ENCODE peak calls at places on chromosomes 7 and 10, in ten cellular contexts. O, Q, C, P, F, A, B, S, N and Y are unnamed samples.
A peak's percentile ranks its signal among the peaks of the same experiment; 100 is the strongest.

GRCh38 chr7:148623586-148624282 is 33.2 kb downstream of the C7orf33 start:
- DNase-seq in P (peak; percentile 53), O (no peak), B (peak; percentile 5), A (no peak), S (no peak), C (no peak), Q (no peak), N (no peak), F (no peak), Y (no peak)

GRCh38 chr10:47380341-47381215 is 3.5 kb downstream of the ZNF488 start:
- DNase-seq in N (no peak), Q (no peak), O (no peak), S (no peak), B (no peak), P (no peak), F (no peak), A (peak; percentile 7), C (no peak), Y (no peak)

GRCh38 chr10:81696609-81697388 is 178.2 kb upstream of the NRG3 start:
- DNase-seq in B (no peak), C (no peak), A (no peak), F (no peak), O (no peak), N (no peak), P (no peak), S (no peak), Q (no peak), Y (no peak)

GRCh38 chr7:35253182-35253679 is 669 bp downstream of the TBX20 start:
- DNase-seq in N (no peak), P (no peak), A (peak; percentile 84), Q (no peak), C (no peak), S (no peak), B (no peak), F (no peak), O (no peak), Y (no peak)

GRCh38 chr10:784377-784758 is 94.9 kb upstream of the DIP2C start:
- DNase-seq in A (no peak), B (no peak), O (no peak), C (peak; percentile 62), S (no peak), F (no peak), P (no peak), N (no peak), Q (no peak), Y (no peak)

GRCh38 chr10:71078454-71079145 is 133.8 kb upstream of the UNC5B start:
- DNase-seq in N (no peak), O (no peak), A (no peak), B (no peak), Q (no peak), S (no peak), P (no peak), C (no peak), F (no peak), Y (peak; percentile 2)

GRCh38 chr10:77163670-77164348 is 473.8 kb downstream of the KCNMA1 start:
- DNase-seq in F (peak; percentile 36), N (peak; percentile 86), O (no peak), C (no peak), S (no peak), A (peak; percentile 22), P (peak; percentile 99), Q (no peak), B (peak; percentile 99), Y (no peak)

GRCh38 chr10:70835895-70836294 is 20.1 kb downstream of the SGPL1 start:
- DNase-seq in F (no peak), C (no peak), O (no peak), P (peak; percentile 75), B (peak; percentile 61), S (no peak), A (no peak), Q (no peak), N (no peak), Y (peak; percentile 8)

GRCh38 chr10:119521443-119522204 is 20.9 kb downstream of the RGS10 start:
- DNase-seq in F (no peak), S (no peak), B (peak; percentile 92), N (peak; percentile 58), O (no peak), A (no peak), Q (no peak), P (peak; percentile 89), C (no peak), Y (no peak)
- H3K27ac ChIP-seq in F (no peak overlapping the region), S (no peak overlapping the region), B (peak overlapping the region; percentile 67), N (peak overlapping the region; percentile 70), O (no peak overlapping the region), A (peak overlapping the region; percentile 50), Q (no peak overlapping the region), P (peak overlapping the region; percentile 36), C (no peak overlapping the region), Y (no peak overlapping the region)

GRCh38 chr7:85014936-85015335 is 171.9 kb downstream of the SEMA3D start:
- DNase-seq in Q (no peak), F (no peak), C (no peak), N (no peak), P (no peak), A (no peak), B (no peak), S (no peak), O (no peak), Y (no peak)

GRCh38 chr7:85004402-85004801 is 182.5 kb downstream of the SEMA3D start:
- DNase-seq in O (no peak), S (no peak), F (no peak), Q (no peak), N (no peak), P (peak; percentile 52), B (peak; percentile 29), C (no peak), A (no peak), Y (no peak)

GRCh38 chr7:85006754-85007153 is 180.1 kb downstream of the SEMA3D start:
- DNase-seq in O (no peak), B (no peak), F (no peak), Q (no peak), C (no peak), A (no peak), S (no peak), N (no peak), P (no peak), Y (no peak)

DNA sequence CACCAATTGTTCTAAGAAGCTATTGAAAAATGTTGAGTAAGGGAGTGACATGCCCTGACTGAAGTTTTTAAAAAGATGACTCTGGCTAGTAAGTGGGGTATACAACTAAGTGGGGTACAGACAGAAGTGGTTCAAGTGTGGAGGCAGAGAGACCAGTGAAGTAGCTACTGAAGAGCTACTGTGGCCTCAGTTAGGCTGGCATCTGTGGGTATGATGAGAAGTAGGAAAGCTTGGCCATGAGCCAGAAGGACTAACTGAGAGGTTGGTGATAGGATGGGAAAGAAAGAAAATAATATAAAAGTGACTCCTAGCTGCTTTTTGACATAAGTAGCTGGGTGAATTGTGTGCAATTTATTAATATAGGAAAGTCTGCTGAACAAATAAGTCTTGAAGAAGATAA is 176.6 kb downstream of the SEMA3D start:
- DNase-seq in P (no peak), B (no peak), O (no peak), A (no peak), F (peak; percentile 6), S (no peak), N (no peak), Q (no peak), C (no peak), Y (no peak)
- H3K27ac ChIP-seq in P (no peak overlapping the region), B (no peak overlapping the region), O (no peak overlapping the region), A (no peak overlapping the region), F (no peak overlapping the region), S (no peak overlapping the region), N (no peak overlapping the region), Q (no peak overlapping the region), C (no peak overlapping the region), Y (no peak overlapping the region)

GRCh38 chr10:10911035-10911434 is 106.6 kb upstream of the CELF2 start:
- DNase-seq in N (no peak), F (no peak), A (no peak), S (no peak), B (no peak), O (no peak), C (no peak), Q (no peak), P (no peak), Y (no peak)

GRCh38 chr10:10911471-10911921 is 106.2 kb upstream of the CELF2 start:
- DNase-seq in N (peak; percentile 90), B (peak; percentile 94), S (no peak), P (peak; percentile 89), O (no peak), C (peak; percentile 80), F (peak; percentile 52), Q (no peak), A (no peak), Y (peak; percentile 66)

GRCh38 chr10:10917031-10917430 is 100.6 kb upstream of the CELF2 start:
- DNase-seq in F (no peak), B (no peak), S (no peak), P (no peak), C (no peak), A (no peak), N (no peak), O (no peak), Q (no peak), Y (no peak)

GRCh38 chr10:10915215-10915614 is 102.5 kb upstream of the CELF2 start:
- DNase-seq in A (no peak), O (no peak), P (peak; percentile 27), F (no peak), S (no peak), B (no peak), N (no peak), Q (no peak), C (no peak), Y (no peak)

GRCh38 chr10:10914129-10914528 is 103.5 kb upstream of the CELF2 start:
- DNase-seq in P (no peak), B (no peak), N (no peak), C (no peak), O (no peak), Q (no peak), S (no peak), F (peak; percentile 11), A (no peak), Y (no peak)
- H3K27ac ChIP-seq in P (no peak overlapping the region), B (no peak overlapping the region), N (no peak overlapping the region), C (peak overlapping the region; percentile 78), O (no peak overlapping the region), Q (no peak overlapping the region), S (no peak overlapping the region), F (no peak overlapping the region), A (no peak overlapping the region), Y (no peak overlapping the region)

GRCh38 chr10:132837905-132838304 is 52.0 kb upstream of the NKX6-2 start:
- DNase-seq in S (no peak), F (no peak), N (no peak), B (no peak), P (peak; percentile 22), O (no peak), A (no peak), C (no peak), Q (no peak), Y (no peak)

GRCh38 chr10:132835848-132836233 is 49.9 kb upstream of the NKX6-2 start:
- DNase-seq in A (no peak), P (no peak), C (no peak), B (no peak), N (no peak), O (no peak), F (no peak), Q (no peak), S (no peak), Y (no peak)

GRCh38 chr10:132836832-132837540 is 51.0 kb upstream of the NKX6-2 start:
- DNase-seq in O (no peak), F (no peak), C (no peak), S (no peak), Q (no peak), N (no peak), P (peak; percentile 68), B (peak; percentile 4), A (peak; percentile 94), Y (no peak)

GRCh38 chr10:132834891-132835847 is 49.2 kb upstream of the NKX6-2 start:
- DNase-seq in F (no peak), A (no peak), Q (no peak), P (no peak), N (no peak), B (no peak), O (no peak), C (no peak), S (no peak), Y (no peak)

GRCh38 chr10:132836248-132836831 is 50.4 kb upstream of the NKX6-2 start:
- DNase-seq in C (peak; percentile 78), O (no peak), B (no peak), N (no peak), F (no peak), P (no peak), A (peak; percentile 74), Q (no peak), S (no peak), Y (no peak)
- H3K27ac ChIP-seq in C (no peak overlapping the region), O (no peak overlapping the region), B (no peak overlapping the region), N (no peak overlapping the region), F (no peak overlapping the region), P (no peak overlapping the region), A (no peak overlapping the region), Q (no peak overlapping the region), S (no peak overlapping the region), Y (no peak overlapping the region)